ENCODE peak calls at places on chromosome 21, in eight cellular contexts. Y is foreskin melanocyte; G is activated CD4-positive, alpha-beta T cell treated with anti-CD3 and anti-CD28 coated beads for 24 hours; W is HCT116; S is left ventricle myocardium inferior; P is AG08395; T is Kasumi-1; C is stimulated activated naive B cell treated with anti-CD40 and anti-IgM and Interleukin-4, amounts not matched to agents 10 μg/mL and 1 μg/mL and 100 μg/mL, for 72 hours. B is an unnamed sample.

GRCh38 chr21:46069719-46070279 is 28.1 kb upstream of the COL6A2 start:
- DNase-seq in Y (no peak), G (no peak), W (no peak), S (no peak), P (no peak), T (no peak), C (no peak), B (no peak)

GRCh38 chr21:29232601-29233541 is 65.9 kb upstream of the BACH1 start:
- DNase-seq in Y (no peak), G (no peak), W (no peak), S (no peak), P (peak), T (no peak), C (no peak), B (peak)

GRCh38 chr21:23471877-23472276 is 2135.4 kb downstream of the MRPL39 start:
- DNase-seq in Y (no peak), G (no peak), W (no peak), S (no peak), P (no peak), T (no peak), C (no peak), B (no peak)

GRCh38 chr21:36079010-36079649 is 9.3 kb downstream of the CBR1 start:
- DNase-seq in Y (no peak), G (no peak), W (no peak), S (no peak), P (no peak), T (no peak), C (no peak), B (no peak)

GRCh38 chr21:33036430-33037162 is 10.9 kb downstream of the OLIG2 start:
- DNase-seq in Y (no peak), G (no peak), W (no peak), S (peak), P (peak), T (peak), C (no peak), B (no peak)

GRCh38 chr21:45552696-45553391 is 10.6 kb upstream of the SLC19A1 start:
- DNase-seq in Y (no peak), G (no peak), W (no peak), S (peak), P (no peak), T (no peak), C (no peak), B (no peak)

GRCh38 chr21:37821791-37822450 is 94.3 kb downstream of the KCNJ6 start:
- DNase-seq in Y (no peak), G (no peak), W (no peak), S (no peak), P (no peak), T (no peak), C (no peak), B (no peak)

GRCh38 chr21:43994085-43994484 is 18.0 kb upstream of the TRAPPC10 start:
- DNase-seq in Y (no peak), G (no peak), W (no peak), S (no peak), P (no peak), T (no peak), C (no peak), B (no peak)

GRCh38 chr21:14542638-14543037 is 3.5 kb downstream of the SAMSN1 start:
- DNase-seq in Y (no peak), G (no peak), W (no peak), S (no peak), P (no peak), T (no peak), C (no peak), B (no peak)

GRCh38 chr21:44456207-44456914 is 1.1 kb downstream of the LRRC3 start:
- DNase-seq in Y (no peak), G (no peak), W (no peak), S (no peak), P (no peak), T (no peak), C (no peak), B (no peak)

GRCh38 chr21:15257646-15258045 is 192.8 kb upstream of the NRIP1 start:
- DNase-seq in Y (no peak), G (no peak), W (no peak), S (no peak), P (no peak), T (no peak), C (no peak), B (no peak)

B was measured in NCI-H446.